ENCODE peak calls at places on chromosomes 6 and 20, in seven cellular contexts. P is mesendoderm, W is IMR-90, M is neuronal stem cell, Z is mesenchymal stem cell, H is H1, N is trophoblast cell. F is an unnamed sample.

GRCh38 chr20:23143098-23143497 is 57.0 kb upstream of the CD93 start:
- DNase-seq in P (peak), W (peak), N (peak), M (no peak), H (no peak), Z (peak), F (no peak)

GRCh38 chr6:34961574-34961973 is 72.5 kb downstream of the ANKS1A start:
- DNase-seq in P (no peak), Z (no peak), H (no peak), M (no peak), N (no peak), W (no peak), F (no peak)

GRCh38 chr20:38032585-38033329 is 499 bp downstream of the TTI1 start:
- DNase-seq in W (no peak), M (no peak), P (no peak), N (peak), Z (no peak), H (no peak), F (no peak)

GRCh38 chr6:13614126-13614925 is 809 bp upstream of the NOL7 start:
- DNase-seq in M (no peak), H (no peak), N (peak), P (no peak), Z (no peak), W (no peak), F (no peak)

GRCh38 chr20:40648505-40649072 is 40.4 kb downstream of the MAFB start:
- DNase-seq in N (peak), H (no peak), P (no peak), M (no peak), W (no peak), Z (no peak), F (no peak)

GRCh38 chr20:8749101-8749500 is 319.8 kb upstream of the PLCB4 start:
- DNase-seq in P (no peak), Z (no peak), W (peak), N (no peak), M (no peak), H (no peak), F (no peak)

GRCh38 chr6:138455746-138456392 is 43.4 kb downstream of the NHSL1 start:
- DNase-seq in M (no peak), N (no peak), W (peak), P (no peak), Z (no peak), H (no peak), F (no peak)

GRCh38 chr20:62795023-62795761 is 1.1 kb upstream of the MRGBP start:
- DNase-seq in P (peak), W (peak), Z (peak), N (peak), H (no peak), M (peak), F (peak)

GRCh38 chr6:71260205-71260604 is 28.4 kb upstream of the OGFRL1 start:
- DNase-seq in W (no peak), M (no peak), Z (no peak), N (no peak), H (no peak), P (no peak), F (no peak)

GRCh38 chr6:85574932-85575598 is 18.6 kb downstream of the SNX14 start:
- DNase-seq in N (no peak), M (no peak), Z (peak), H (no peak), W (peak), P (no peak), F (no peak)
- H3K27ac ChIP-seq in N (no peak), M (no peak), Z (peak), H (no peak), W (no peak), P (no peak), F (no peak)

GRCh38 chr6:26118999-26119398 is 31.8 kb downstream of the HFE start:
- DNase-seq in P (no peak), N (no peak), M (no peak), W (peak), H (no peak), Z (no peak), F (no peak)

GRCh38 chr6:26121141-26122004 is 34.1 kb downstream of the HFE start:
- DNase-seq in W (peak), H (no peak), Z (peak), N (no peak), M (no peak), P (no peak), F (no peak)

GRCh38 chr6:26122402-26122792 is 35.2 kb downstream of the HFE start:
- DNase-seq in W (no peak), P (peak), H (no peak), N (peak), M (no peak), Z (peak), F (peak)

GRCh38 chr6:26122005-26122388 is 34.8 kb downstream of the HFE start:
- DNase-seq in H (no peak), P (no peak), N (no peak), W (no peak), M (no peak), Z (peak), F (no peak)

GRCh38 chr6:26120807-26121140 is 33.5 kb downstream of the HFE start:
- DNase-seq in W (no peak), P (no peak), Z (no peak), M (no peak), N (no peak), H (no peak), F (no peak)
- H3K18ac ChIP-seq in W (peak), P (no peak), Z (no peak), M (no peak), N (no peak), H (no peak), F (no peak)

DNA sequence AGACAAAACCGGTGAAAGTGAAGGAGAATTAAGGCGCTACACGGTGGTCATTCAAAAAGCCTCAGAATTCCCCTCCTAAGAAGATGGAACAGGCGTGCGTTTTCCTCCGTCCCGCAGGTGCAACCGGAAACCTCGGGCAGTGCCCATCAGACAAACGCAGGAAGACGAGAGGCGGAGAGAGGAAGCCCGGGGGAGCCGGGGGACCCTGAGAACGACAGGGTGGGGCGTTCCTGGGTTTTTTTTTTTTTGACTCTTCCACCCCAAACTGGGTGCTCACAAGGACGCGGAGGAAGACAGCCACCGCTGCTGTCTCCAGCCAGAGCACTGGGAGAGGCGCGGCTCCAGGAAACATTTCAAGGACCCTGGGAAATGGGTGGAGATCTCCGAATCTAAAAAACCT is 25.4 kb downstream of the TTLL2 start:
- DNase-seq in W (no peak), P (no peak), M (no peak), N (no peak), H (no peak), Z (no peak), F (no peak)
- H3K27ac ChIP-seq in W (no peak), P (no peak), M (no peak), N (no peak), H (no peak), Z (no peak), F (no peak)

GRCh38 chr6:25105070-25105925 is 169.5 kb upstream of the RIPOR2 start:
- DNase-seq in P (no peak), Z (no peak), N (no peak), W (peak), M (no peak), H (no peak), F (no peak)

GRCh38 chr6:25103603-25104002 is 167.8 kb upstream of the RIPOR2 start:
- DNase-seq in P (no peak), N (no peak), Z (no peak), W (no peak), H (no peak), M (no peak), F (no peak)

GRCh38 chr6:25112207-25112874 is 166.8 kb upstream of the CARMIL1 start:
- DNase-seq in N (no peak), M (no peak), P (no peak), H (no peak), W (no peak), Z (no peak), F (no peak)

GRCh38 chr6:25111782-25112181 is 167.4 kb upstream of the CARMIL1 start:
- DNase-seq in N (no peak), W (no peak), H (no peak), Z (no peak), P (no peak), M (no peak), F (no peak)

DNA sequence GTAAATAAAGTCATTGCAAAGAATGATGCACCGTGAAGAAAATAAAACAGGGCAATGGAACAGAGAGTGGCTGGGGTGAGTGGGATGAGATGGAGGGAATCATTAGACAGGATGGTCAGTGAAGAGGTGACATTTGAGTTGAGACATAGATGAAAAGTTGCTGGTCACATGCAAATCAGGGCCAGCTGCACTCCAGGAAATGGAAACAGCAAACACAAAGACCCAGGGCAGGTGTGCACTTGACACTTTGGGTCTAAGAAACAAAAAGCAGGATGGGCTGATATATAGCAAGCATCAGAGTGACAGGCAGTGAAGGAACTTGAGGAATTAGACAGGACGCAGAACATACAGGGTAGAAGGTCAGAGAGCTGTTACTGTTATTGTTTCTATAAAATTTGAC is 171.5 kb upstream of the RIPOR2 start:
- DNase-seq in M (no peak), N (no peak), W (no peak), Z (no peak), P (no peak), H (no peak), F (no peak)
- H3K18ac ChIP-seq in M (no peak), N (no peak), W (no peak), Z (no peak), P (no peak), H (no peak), F (no peak)

GRCh38 chr20:21801193-21801592 is 95.7 kb downstream of the PAX1 start:
- DNase-seq in P (no peak), H (no peak), Z (no peak), W (no peak), M (no peak), N (peak), F (no peak)

GRCh38 chr20:21796059-21796458 is 90.6 kb downstream of the PAX1 start:
- DNase-seq in W (no peak), M (no peak), N (no peak), Z (no peak), P (peak), H (no peak), F (no peak)

GRCh38 chr20:21798384-21798783 is 92.9 kb downstream of the PAX1 start:
- DNase-seq in W (no peak), H (no peak), Z (no peak), N (no peak), P (no peak), M (no peak), F (no peak)
- H3K27ac ChIP-seq in W (no peak), H (no peak), Z (no peak), N (no peak), P (no peak), M (no peak), F (no peak)

GRCh38 chr6:149923327-149923986 is 536 bp upstream of the RAET1G start:
- DNase-seq in P (no peak), H (no peak), Z (no peak), N (peak), W (no peak), M (no peak), F (no peak)
- H3K18ac ChIP-seq in P (no peak), H (no peak), Z (no peak), N (no peak), W (no peak), M (no peak), F (no peak)

GRCh38 chr6:6713660-6714446 is 125.3 kb downstream of the LY86 start:
- DNase-seq in M (no peak), N (no peak), H (no peak), W (peak), Z (peak), P (no peak), F (no peak)
- H3K27ac ChIP-seq in M (no peak), N (no peak), H (no peak), W (no peak), Z (no peak), P (no peak), F (no peak)

GRCh38 chr6:98841589-98842488 is 7.5 kb downstream of the POU3F2 start:
- DNase-seq in W (no peak), N (no peak), Z (no peak), H (no peak), M (peak), P (no peak), F (no peak)
- H3K18ac ChIP-seq in W (no peak), N (no peak), Z (no peak), H (peak), M (peak), P (no peak), F (no peak)

GRCh38 chr6:159726918-159727716 is at the start of gene WTAP:
- DNase-seq in H (peak), N (peak), M (peak), P (peak), Z (peak), W (peak), F (peak)

GRCh38 chr6:159730277-159730676 is 3.0 kb downstream of the WTAP start:
- DNase-seq in Z (no peak), M (no peak), N (no peak), P (no peak), H (no peak), W (no peak), F (no peak)

GRCh38 chr6:159729598-159729997 is 2.3 kb downstream of the WTAP start:
- DNase-seq in W (peak), H (no peak), N (peak), P (peak), M (no peak), Z (peak), F (no peak)

GRCh38 chr6:159727717-159728440 is 573 bp downstream of the WTAP start:
- DNase-seq in W (no peak), H (no peak), P (peak), Z (peak), N (peak), M (peak), F (no peak)

DNA sequence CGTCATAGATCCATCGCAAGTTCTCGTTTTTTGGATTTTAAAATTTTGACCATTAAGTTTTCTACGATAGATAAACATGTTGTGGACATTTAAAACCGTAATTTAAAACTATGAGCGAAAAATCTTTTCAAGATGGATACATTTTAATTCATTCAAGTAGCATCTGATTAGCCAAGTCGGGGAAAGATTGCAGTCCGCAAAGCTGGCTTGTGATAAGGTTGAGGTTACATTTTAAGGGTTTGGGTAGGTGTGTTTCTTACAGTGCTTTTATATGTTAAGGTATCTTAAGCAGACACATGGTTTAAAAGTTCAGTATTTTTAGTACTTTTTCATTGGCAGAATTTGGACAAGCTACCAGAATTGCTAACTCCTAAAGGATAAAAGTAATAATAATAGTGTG is 1.2 kb downstream of the WTAP start:
- DNase-seq in N (no peak), W (no peak), M (no peak), Z (peak), H (no peak), P (peak), F (no peak)
- H3K27ac ChIP-seq in N (no peak), W (no peak), M (no peak), Z (no peak), H (no peak), P (no peak), F (no peak)

DNA sequence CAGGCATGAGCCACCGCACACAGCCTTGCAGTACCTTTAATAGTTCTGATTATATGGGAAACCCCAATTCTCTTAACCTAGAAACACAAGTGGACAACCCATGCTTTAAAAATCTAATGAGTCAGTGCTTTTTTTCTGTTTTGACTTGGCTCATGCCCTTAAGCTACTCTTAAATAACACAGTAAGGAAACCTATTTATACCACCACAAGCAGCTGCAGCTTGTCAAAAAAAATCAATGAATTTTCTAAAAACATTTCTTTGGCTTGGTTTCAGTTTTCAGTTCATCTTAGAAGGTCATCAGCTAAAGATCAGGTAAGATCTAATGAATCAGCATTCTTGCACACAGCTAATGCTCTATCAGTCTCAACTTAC is 124.1 kb upstream of the DST start:
- DNase-seq in H (no peak), N (no peak), Z (peak), M (no peak), P (no peak), W (peak), F (no peak)
- H3K18ac ChIP-seq in H (no peak), N (no peak), Z (no peak), M (no peak), P (no peak), W (no peak), F (no peak)

F was measured in H9.